ENCODE peak calls at places on chromosomes 11 and 22, in eight cellular contexts. B is fibroblast of mammary gland, C is AG09309, Q is kidney, Z is fibroblast of pulmonary artery, K is endodermal cell, G is cardiac muscle cell, S is OCI-LY7. N is an unnamed sample.

GRCh38 chr11:87719311-87720073 is 455.8 kb downstream of the RAB38 start:
- DNase-seq in B (no peak), Q (no peak), K (no peak), C (no peak), Z (peak), S (no peak), G (no peak), N (no peak)

GRCh38 chr11:83249972-83250593 is 36.1 kb downstream of the CCDC90B start:
- DNase-seq in Q (no peak), Z (peak), B (peak), K (no peak), G (peak), S (peak), C (no peak), N (no peak)

GRCh38 chr11:47523491-47524199 is 29.3 kb downstream of the CELF1 start:
- DNase-seq in Q (no peak), G (peak), Z (peak), B (peak), K (no peak), S (no peak), C (peak), N (no peak)

GRCh38 chr11:57134284-57134683 is 47.5 kb upstream of the LRRC55 start:
- DNase-seq in G (no peak), Q (no peak), S (no peak), B (no peak), K (no peak), C (no peak), Z (no peak), N (no peak)

GRCh38 chr11:118980191-118980881 is 8.8 kb downstream of the FOXR1 start:
- DNase-seq in Q (peak), S (no peak), K (peak), G (no peak), C (no peak), B (no peak), Z (peak), N (no peak)

GRCh38 chr22:24901448-24901847 is 45.0 kb downstream of the LHFPL7 start:
- DNase-seq in C (no peak), S (no peak), B (no peak), G (no peak), Z (no peak), Q (no peak), K (no peak), N (no peak)

GRCh38 chr22:50621948-50622722 is 5.8 kb downstream of the ARSA start:
- DNase-seq in G (no peak), C (no peak), S (peak), K (peak), Q (peak), B (no peak), Z (no peak), N (no peak)

GRCh38 chr11:71473793-71474080 is 20.7 kb downstream of the NADSYN1 start:
- DNase-seq in C (no peak), Q (no peak), K (no peak), S (no peak), Z (no peak), G (no peak), B (no peak), N (no peak)

GRCh38 chr11:80155412-80156017 is 714.7 kb upstream of the TENM4 start:
- DNase-seq in Z (peak), C (no peak), S (peak), Q (no peak), B (peak), K (peak), G (peak), N (no peak)

GRCh38 chr11:67583319-67584204 is at the start of gene GSTP1:
- DNase-seq in Q (peak), S (peak), C (peak), K (peak), G (peak), B (peak), Z (peak), N (peak)

GRCh38 chr22:38036392-38037062 is 20.7 kb upstream of the PICK1 start:
- DNase-seq in G (no peak), Q (no peak), S (no peak), Z (no peak), B (no peak), C (no peak), K (no peak), N (no peak)

GRCh38 chr11:44094260-44094868 is 1.1 kb upstream of the EXT2 start:
- DNase-seq in C (peak), K (peak), Z (peak), B (peak), G (peak), Q (no peak), S (peak), N (peak)

DNA sequence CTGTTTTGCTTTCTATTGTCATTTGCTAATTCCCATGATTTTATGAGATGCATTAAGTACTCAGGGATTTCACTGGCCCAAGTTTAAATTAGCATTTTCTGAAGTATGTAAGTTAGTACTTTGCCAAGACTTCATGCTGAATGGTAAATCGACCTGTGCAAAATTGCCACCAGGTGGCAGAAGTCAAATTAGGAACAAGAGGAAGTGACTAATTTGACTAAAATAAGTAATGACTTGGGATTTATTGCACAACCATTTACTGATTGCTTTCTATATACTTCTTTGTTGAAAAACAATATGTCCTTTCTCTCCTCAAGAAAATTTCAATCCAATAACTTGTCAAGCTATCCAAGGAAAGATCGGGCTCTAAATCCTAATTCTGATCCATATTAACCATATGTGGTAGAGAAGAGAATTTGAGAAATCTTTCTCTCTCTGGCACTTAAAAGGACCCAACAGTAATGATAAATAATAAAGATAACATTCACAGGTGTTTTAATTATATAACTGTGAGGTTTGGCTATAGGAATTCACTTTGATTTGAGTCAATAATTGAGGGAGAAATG is 253.7 kb upstream of the CHORDC1 start:
- DNase-seq in C (no peak), Q (no peak), S (peak), Z (peak), B (peak), K (peak), G (peak), N (no peak)
- TF ChIP-seq CTCF in C (no peak), Q (peak), S (peak), Z (no peak), B (peak), K (peak), G (no peak), N (no peak)

GRCh38 chr11:14248577-14248976 is 110.4 kb downstream of the RRAS2 start:
- DNase-seq in S (peak), K (peak), B (no peak), C (no peak), Q (no peak), G (peak), Z (no peak), N (no peak)
- TF ChIP-seq CTCF in S (no peak), K (peak), B (peak), C (no peak), Q (peak), G (peak), Z (no peak), N (no peak)

GRCh38 chr11:117096973-117097566 is 1.2 kb downstream of the SIK3 start:
- DNase-seq in S (peak), K (peak), B (no peak), Z (no peak), G (no peak), Q (no peak), C (no peak), N (no peak)

GRCh38 chr11:117095301-117096139 is 2.7 kb downstream of the SIK3 start:
- DNase-seq in Z (peak), B (peak), G (no peak), S (no peak), K (no peak), C (no peak), Q (no peak), N (no peak)

GRCh38 chr11:117097567-117098268 is 510 bp downstream of the SIK3 start:
- DNase-seq in C (no peak), B (no peak), Z (no peak), Q (peak), K (peak), G (peak), S (peak), N (no peak)

GRCh38 chr11:117094776-117095175 is 3.5 kb downstream of the SIK3 start:
- DNase-seq in C (no peak), B (peak), Z (peak), K (no peak), S (no peak), G (no peak), Q (no peak), N (no peak)

GRCh38 chr11:117096140-117096972 is 1.9 kb downstream of the SIK3 start:
- DNase-seq in G (peak), Z (no peak), Q (no peak), K (peak), S (peak), C (no peak), B (no peak), N (peak)
- TF ChIP-seq CTCF in G (no peak), Z (no peak), Q (no peak), K (peak), S (peak), C (no peak), B (no peak), N (no peak)

DNA sequence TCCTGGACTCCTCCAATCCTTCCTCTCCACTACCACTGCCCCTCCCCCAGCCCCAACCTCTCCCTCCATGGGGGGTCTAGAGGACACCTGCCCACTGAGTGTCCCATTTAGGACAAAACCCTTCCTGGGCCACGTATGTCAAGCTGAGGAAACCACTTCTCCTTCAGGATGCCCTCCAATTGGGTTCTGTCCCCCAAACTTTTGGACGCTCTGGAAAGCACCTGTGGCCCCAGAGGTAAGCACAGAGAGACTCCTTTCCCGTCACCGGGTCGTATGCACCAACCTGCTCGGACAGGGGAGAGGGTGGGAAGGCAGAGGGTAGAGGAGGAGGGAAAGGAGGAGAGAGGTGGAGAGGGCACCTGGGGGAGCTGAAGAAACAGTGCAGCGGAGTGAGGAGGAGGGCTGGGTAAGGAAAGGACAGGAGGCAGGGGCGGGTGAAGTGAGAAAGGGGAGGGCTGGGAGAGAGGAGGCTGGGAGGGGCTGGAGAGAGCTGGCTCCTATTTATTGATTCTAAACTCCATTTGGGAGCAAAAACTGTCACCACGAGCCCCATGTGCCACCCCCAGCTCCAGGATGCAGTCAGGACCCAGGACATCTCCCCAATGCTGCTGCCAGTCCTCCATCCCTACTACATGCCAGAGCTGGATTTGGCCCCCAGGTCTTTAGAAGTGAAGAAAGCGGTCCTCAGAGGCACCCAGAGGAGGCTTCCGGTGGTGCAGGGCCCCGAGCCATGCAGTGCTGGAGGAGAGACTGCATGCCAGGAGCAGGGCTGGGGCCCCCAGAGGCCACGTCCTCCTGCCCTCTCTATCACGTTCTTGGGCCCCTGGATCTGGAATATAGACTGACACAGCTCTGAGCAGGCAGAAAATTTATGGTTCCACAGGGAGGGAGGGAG is 53.6 kb downstream of the SLC22A12 start:
- DNase-seq in S (peak), B (no peak), K (peak), C (no peak), Q (no peak), G (no peak), Z (no peak), N (no peak)
- TF ChIP-seq CTCF in S (peak), B (peak), K (peak), C (no peak), Q (no peak), G (peak), Z (no peak), N (no peak)